ENCODE peak calls at places on chromosome 4, in five cellular contexts. Q, B, I, L and S are unnamed samples.
A peak's percentile ranks its signal among the peaks of the same experiment; 100 is the strongest.

GRCh38 chr4:114383721-114384120 is 214.9 kb upstream of the UGT8 start:
- DNase-seq in Q (no peak), I (no peak), L (no peak), B (no peak), S (peak; percentile 56)

GRCh38 chr4:52552778-52553177 is 106.3 kb downstream of the USP46 start:
- DNase-seq in I (no peak), B (no peak), L (no peak), Q (no peak), S (no peak)

GRCh38 chr4:94634266-94634665 is 123.5 kb upstream of the BMPR1B start:
- DNase-seq in L (no peak), Q (no peak), I (no peak), B (no peak), S (no peak)

GRCh38 chr4:33886356-33886755 is 2358.0 kb downstream of the ARAP2 start:
- DNase-seq in Q (no peak), L (no peak), B (peak; percentile 6), I (no peak), S (no peak)

GRCh38 chr4:76897522-76898384 is at the start of gene SOWAHB:
- DNase-seq in B (peak; percentile 46), L (peak; percentile 91), I (peak; percentile 93), Q (peak; percentile 93), S (peak; percentile 50)

GRCh38 chr4:181281451-181281850 is 961.8 kb upstream of the TENM3 start:
- DNase-seq in L (no peak), B (no peak), Q (no peak), I (no peak), S (no peak)

GRCh38 chr4:184824081-184824775 is 1.5 kb downstream of the ACSL1 start:
- DNase-seq in Q (no peak), L (no peak), I (no peak), B (no peak), S (no peak)

GRCh38 chr4:86558799-86559198 is 35.3 kb upstream of the PTPN13 start:
- DNase-seq in I (no peak), Q (no peak), L (no peak), B (no peak), S (no peak)

GRCh38 chr4:8228319-8229250 is 29.5 kb downstream of the SH3TC1 start:
- DNase-seq in Q (peak; percentile 92), I (peak; percentile 84), B (no peak), L (no peak), S (no peak)

GRCh38 chr4:42417491-42417890 is 20.2 kb downstream of the SHISA3 start:
- DNase-seq in Q (no peak), L (no peak), I (no peak), B (no peak), S (no peak)

DNA sequence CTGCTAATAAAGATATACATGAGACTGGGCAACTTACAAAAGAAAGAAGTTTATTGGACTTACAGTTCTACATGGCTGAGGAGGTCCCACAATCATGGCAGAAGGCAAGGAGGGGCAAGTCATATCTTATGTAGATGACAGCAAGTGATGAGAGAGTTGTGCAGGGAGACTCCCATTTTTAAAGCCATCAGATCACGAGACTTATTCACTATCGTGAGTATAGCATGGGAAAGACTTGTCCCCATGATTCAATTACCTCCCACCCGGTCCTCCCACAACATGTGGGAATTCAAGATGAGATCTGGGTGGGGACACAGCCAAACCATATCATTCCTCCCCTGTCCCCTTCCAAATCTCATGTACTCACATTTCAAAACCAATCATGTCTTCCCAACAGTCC is 50.9 kb upstream of the GRID2 start:
- DNase-seq in L (no peak), B (no peak), Q (no peak), I (no peak), S (no peak)
- H3K9me3 ChIP-seq in L (peaks cover 43% of the 10 kb centered on the region), B (no peaks in the 10 kb centered on the region), Q (no peaks in the 10 kb centered on the region), I (no peaks in the 10 kb centered on the region), S (peaks cover 8% of the 10 kb centered on the region)

GRCh38 chr4:147057631-147057980 is 111.9 kb upstream of the TTC29 start:
- DNase-seq in I (no peak), L (no peak), Q (no peak), B (no peak), S (no peak)
- H3K4me3 ChIP-seq in I (peak overlapping the region; percentile 43), L (no peak overlapping the region), Q (peak overlapping the region; percentile 46), B (no peak overlapping the region), S (peak overlapping the region; percentile 94)

GRCh38 chr4:2924286-2924685 is 38.9 kb downstream of the NOP14 start:
- DNase-seq in Q (peak; percentile 57), B (no peak), I (no peak), L (no peak), S (peak; percentile 21)
- H3K36me3 ChIP-seq in Q (peaks cover 73% of the 10 kb centered on the region), B (peaks cover 18% of the 10 kb centered on the region), I (peaks cover 11% of the 10 kb centered on the region), L (peaks cover 85% of the 10 kb centered on the region), S (no peaks in the 10 kb centered on the region)

GRCh38 chr4:14070289-14070880 is 442.9 kb upstream of the BOD1L1 start:
- DNase-seq in B (no peak), Q (no peak), L (no peak), I (no peak), S (no peak)
- H3K9me3 ChIP-seq in B (no peaks in the 10 kb centered on the region), Q (peaks cover 12% of the 10 kb centered on the region), L (peaks cover 39% of the 10 kb centered on the region), I (peaks cover 16% of the 10 kb centered on the region), S (peaks cover 13% of the 10 kb centered on the region)

DNA sequence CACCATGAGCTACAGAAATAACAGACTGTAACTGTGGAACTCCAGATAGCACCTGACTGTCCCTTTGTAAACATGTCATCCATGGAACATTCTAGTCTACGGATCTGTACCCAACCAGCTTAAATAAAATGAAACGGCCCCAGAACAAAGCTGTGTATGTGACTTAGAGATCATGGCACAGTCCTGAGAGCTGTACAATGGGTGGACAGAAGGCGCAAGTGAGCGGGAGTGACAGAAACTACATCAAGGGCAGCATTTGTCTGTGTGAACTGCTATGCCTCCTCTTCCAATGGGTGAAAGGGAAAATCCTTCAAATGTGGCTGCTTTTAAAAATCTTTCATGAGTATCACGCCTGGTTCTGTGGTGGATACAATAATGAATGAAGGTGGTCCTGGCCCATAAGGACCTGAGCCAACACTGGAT is 72.5 kb downstream of the FAT1 start:
- DNase-seq in L (no peak), I (no peak), B (no peak), Q (no peak), S (no peak)
- H3K4me3 ChIP-seq in L (no peak overlapping the region), I (peak overlapping the region; percentile 20), B (no peak overlapping the region), Q (no peak overlapping the region), S (no peak overlapping the region)

DNA sequence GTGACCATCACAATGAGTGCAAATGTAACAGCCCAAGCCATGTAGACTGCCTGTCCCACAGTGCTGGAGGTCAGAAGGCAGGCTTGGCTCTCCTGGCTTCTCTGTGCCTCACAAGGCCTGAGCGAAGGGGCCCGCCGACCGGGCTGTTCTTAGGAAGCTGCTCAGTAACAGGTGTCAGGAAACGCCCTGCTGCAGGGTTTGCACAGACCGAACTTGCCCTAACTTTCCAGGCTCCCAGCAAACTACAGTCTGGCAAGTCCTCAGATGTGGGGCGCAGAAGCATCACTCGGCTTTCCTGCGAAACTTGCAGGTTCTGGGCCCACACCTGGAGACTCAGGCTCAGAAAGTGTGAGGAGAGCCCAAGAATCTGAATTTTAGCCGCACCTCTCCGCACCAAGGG is 87.6 kb downstream of the CRMP1 start:
- DNase-seq in B (no peak), Q (no peak), L (no peak), I (no peak), S (no peak)
- H3K36me3 ChIP-seq in B (peaks cover 4% of the 10 kb centered on the region), Q (peaks cover 39% of the 10 kb centered on the region), L (peaks cover 9% of the 10 kb centered on the region), I (no peaks in the 10 kb centered on the region), S (peaks cover 15% of the 10 kb centered on the region)

GRCh38 chr4:106090826-106091225 is 195.6 kb downstream of the NPNT start:
- DNase-seq in I (no peak), Q (no peak), B (no peak), L (no peak), S (no peak)
- H3K9me3 ChIP-seq in I (peaks cover 15% of the 10 kb centered on the region), Q (no peaks in the 10 kb centered on the region), B (no peaks in the 10 kb centered on the region), L (peaks cover 38% of the 10 kb centered on the region), S (peaks cover 7% of the 10 kb centered on the region)

DNA sequence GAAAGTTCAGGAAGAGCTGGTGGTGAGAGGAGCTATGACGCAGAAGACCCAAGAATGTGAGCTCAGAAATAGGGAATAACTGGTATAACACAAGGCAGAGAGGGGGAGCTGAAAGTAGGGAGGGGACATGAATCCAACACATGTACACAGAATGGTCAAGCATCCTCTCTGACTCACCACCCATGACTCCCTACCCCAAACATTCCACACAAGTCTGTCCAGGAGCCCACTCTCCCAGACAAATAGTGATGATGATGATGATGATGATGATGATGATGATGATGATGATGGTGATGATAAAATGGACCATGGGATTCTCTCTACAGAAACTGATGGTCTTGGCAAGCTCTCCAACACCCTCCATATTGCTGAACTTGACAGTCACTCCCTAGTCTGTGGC is 46.4 kb downstream of the NAT8L start:
- DNase-seq in L (no peak), I (no peak), Q (no peak), B (no peak), S (no peak)
- H3K4me3 ChIP-seq in L (no peak overlapping the region), I (no peak overlapping the region), Q (no peak overlapping the region), B (no peak overlapping the region), S (no peak overlapping the region)